ENCODE peak calls at places on chromosomes 1 and 21, in five cellular contexts. One of them, this sample, is unnamed.

GRCh38 chr21:28018741-28019669 is 973.7 kb downstream of the LTN1 start:
- DNase-seq in brain microvascular endothelial cell: no peak
- DNase-seq in neural progenitor cell: no peak
- DNase-seq in cardiac fibroblast: peak
- DNase-seq in cardiac muscle cell: peak
- DNase-seq in this sample: no peak

GRCh38 chr1:53401815-53402745 is 57.1 kb upstream of the DMRTB1 start:
- DNase-seq in cardiac muscle cell: no peak
- DNase-seq in cardiac fibroblast: no peak
- DNase-seq in neural progenitor cell: no peak
- DNase-seq in brain microvascular endothelial cell: no peak
- DNase-seq in this sample: no peak

GRCh38 chr1:228334954-228335353 is 71.7 kb downstream of the TRIM11 start:
- DNase-seq in brain microvascular endothelial cell: no peak
- DNase-seq in cardiac fibroblast: no peak
- DNase-seq in neural progenitor cell: no peak
- DNase-seq in cardiac muscle cell: no peak
- DNase-seq in this sample: no peak

GRCh38 chr1:221715321-221716169 is 26.3 kb downstream of the DUSP10 start:
- DNase-seq in brain microvascular endothelial cell: no peak
- DNase-seq in cardiac fibroblast: peak
- DNase-seq in neural progenitor cell: peak
- DNase-seq in cardiac muscle cell: no peak
- DNase-seq in this sample: no peak

GRCh38 chr1:102852583-102852982 is 255.7 kb downstream of the COL11A1 start:
- DNase-seq in cardiac muscle cell: peak
- DNase-seq in cardiac fibroblast: peak
- DNase-seq in neural progenitor cell: peak
- DNase-seq in brain microvascular endothelial cell: no peak
- DNase-seq in this sample: no peak

GRCh38 chr1:169572184-169572583 is 14.1 kb downstream of the F5 start:
- DNase-seq in neural progenitor cell: no peak
- DNase-seq in brain microvascular endothelial cell: no peak
- DNase-seq in cardiac fibroblast: no peak
- DNase-seq in cardiac muscle cell: peak
- DNase-seq in this sample: no peak

GRCh38 chr1:89908993-89909436 is 85.9 kb upstream of the ZNF326 start:
- DNase-seq in neural progenitor cell: no peak
- DNase-seq in cardiac fibroblast: peak
- DNase-seq in brain microvascular endothelial cell: peak
- DNase-seq in cardiac muscle cell: peak
- DNase-seq in this sample: no peak

GRCh38 chr1:225580180-225581099 is 72.5 kb downstream of the ENAH start:
- DNase-seq in cardiac muscle cell: no peak
- DNase-seq in cardiac fibroblast: no peak
- DNase-seq in brain microvascular endothelial cell: no peak
- DNase-seq in neural progenitor cell: no peak
- DNase-seq in this sample: no peak

GRCh38 chr1:203338335-203339036 is 12.4 kb downstream of the FMOD start:
- DNase-seq in neural progenitor cell: peak
- DNase-seq in brain microvascular endothelial cell: peak
- DNase-seq in cardiac fibroblast: peak
- DNase-seq in cardiac muscle cell: peak
- DNase-seq in this sample: peak

GRCh38 chr1:147771216-147772125 is 11.1 kb upstream of the GJA5 start:
- DNase-seq in cardiac muscle cell: peak
- DNase-seq in neural progenitor cell: no peak
- DNase-seq in brain microvascular endothelial cell: no peak
- DNase-seq in cardiac fibroblast: peak
- DNase-seq in this sample: no peak

GRCh38 chr1:234607091-234608025 is 2.6 kb downstream of the IRF2BP2 start:
- DNase-seq in cardiac fibroblast: peak
- DNase-seq in brain microvascular endothelial cell: no peak
- DNase-seq in cardiac muscle cell: peak
- DNase-seq in neural progenitor cell: peak
- DNase-seq in this sample: no peak

GRCh38 chr1:16006552-16007485 is 2.8 kb downstream of the SRARP start:
- DNase-seq in brain microvascular endothelial cell: no peak
- DNase-seq in neural progenitor cell: no peak
- DNase-seq in cardiac muscle cell: peak
- DNase-seq in cardiac fibroblast: peak
- DNase-seq in this sample: no peak

GRCh38 chr1:52366517-52366827 is 467 bp upstream of the CC2D1B start:
- DNase-seq in cardiac fibroblast: no peak
- DNase-seq in cardiac muscle cell: no peak
- DNase-seq in brain microvascular endothelial cell: no peak
- DNase-seq in neural progenitor cell: no peak
- DNase-seq in this sample: no peak

GRCh38 chr1:52364235-52364839 is 1.7 kb downstream of the CC2D1B start:
- DNase-seq in cardiac muscle cell: no peak
- DNase-seq in cardiac fibroblast: no peak
- DNase-seq in brain microvascular endothelial cell: no peak
- DNase-seq in neural progenitor cell: no peak
- DNase-seq in this sample: no peak

GRCh38 chr1:52367272-52367671 is 1.3 kb upstream of the CC2D1B start:
- DNase-seq in cardiac muscle cell: no peak
- DNase-seq in cardiac fibroblast: no peak
- DNase-seq in brain microvascular endothelial cell: no peak
- DNase-seq in neural progenitor cell: no peak
- DNase-seq in this sample: no peak

GRCh38 chr1:52365091-52365745 is 787 bp downstream of the CC2D1B start:
- DNase-seq in cardiac muscle cell: peak
- DNase-seq in neural progenitor cell: peak
- DNase-seq in brain microvascular endothelial cell: peak
- DNase-seq in cardiac fibroblast: peak
- DNase-seq in this sample: no peak

GRCh38 chr1:52365746-52366516 is at the start of gene CC2D1B:
- DNase-seq in neural progenitor cell: peak
- DNase-seq in brain microvascular endothelial cell: peak
- DNase-seq in cardiac muscle cell: peak
- DNase-seq in cardiac fibroblast: peak
- DNase-seq in this sample: peak
- TF ChIP-seq CTCF in neural progenitor cell: peak
- TF ChIP-seq CTCF in brain microvascular endothelial cell: no peak
- TF ChIP-seq CTCF in cardiac muscle cell: no peak
- TF ChIP-seq CTCF in cardiac fibroblast: no peak
- TF ChIP-seq CTCF in this sample: peak

GRCh38 chr21:17293194-17293593 is 219.6 kb upstream of the CXADR start:
- DNase-seq in cardiac fibroblast: no peak
- DNase-seq in neural progenitor cell: no peak
- DNase-seq in cardiac muscle cell: no peak
- DNase-seq in brain microvascular endothelial cell: no peak
- DNase-seq in this sample: no peak
- TF ChIP-seq CTCF in cardiac fibroblast: no peak
- TF ChIP-seq CTCF in neural progenitor cell: no peak
- TF ChIP-seq CTCF in cardiac muscle cell: no peak
- TF ChIP-seq CTCF in brain microvascular endothelial cell: no peak
- TF ChIP-seq CTCF in this sample: no peak

GRCh38 chr1:1300352-1300739 is 7.4 kb downstream of the ACAP3 start:
- DNase-seq in brain microvascular endothelial cell: no peak
- DNase-seq in neural progenitor cell: no peak
- DNase-seq in cardiac fibroblast: no peak
- DNase-seq in cardiac muscle cell: no peak
- DNase-seq in this sample: no peak
- TF ChIP-seq CTCF in brain microvascular endothelial cell: no peak
- TF ChIP-seq CTCF in neural progenitor cell: no peak
- TF ChIP-seq CTCF in cardiac fibroblast: no peak
- TF ChIP-seq CTCF in cardiac muscle cell: no peak
- TF ChIP-seq CTCF in this sample: no peak

DNA sequence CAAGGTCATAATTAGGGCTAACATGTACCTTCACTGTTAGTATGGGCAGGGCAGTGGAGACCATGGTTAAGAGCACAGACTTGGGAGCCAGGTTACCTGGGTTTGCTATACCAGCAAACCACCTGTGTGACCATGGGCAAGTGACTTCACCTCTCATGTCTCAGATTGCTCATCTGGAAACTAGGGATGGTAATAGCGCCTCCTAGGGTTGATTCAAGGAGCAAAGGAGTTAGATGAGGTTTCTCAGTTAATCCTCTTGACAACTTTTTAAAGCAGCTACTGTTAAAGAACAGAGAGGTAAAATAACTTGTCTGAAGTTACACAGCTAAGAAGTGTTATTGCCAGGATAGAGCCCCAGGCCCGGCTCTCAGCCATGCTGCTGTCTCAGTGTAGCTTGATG is 790 bp upstream of the MATN1 start:
- DNase-seq in neural progenitor cell: no peak
- DNase-seq in brain microvascular endothelial cell: no peak
- DNase-seq in cardiac muscle cell: no peak
- DNase-seq in cardiac fibroblast: no peak
- DNase-seq in this sample: no peak
- TF ChIP-seq CTCF in neural progenitor cell: peak
- TF ChIP-seq CTCF in brain microvascular endothelial cell: peak
- TF ChIP-seq CTCF in cardiac muscle cell: peak
- TF ChIP-seq CTCF in cardiac fibroblast: peak
- TF ChIP-seq CTCF in this sample: no peak

GRCh38 chr1:3404301-3404700 is 50.2 kb upstream of the ARHGEF16 start:
- DNase-seq in cardiac muscle cell: no peak
- DNase-seq in cardiac fibroblast: no peak
- DNase-seq in brain microvascular endothelial cell: no peak
- DNase-seq in neural progenitor cell: no peak
- DNase-seq in this sample: no peak

GRCh38 chr1:3403011-3403345 is 51.5 kb upstream of the ARHGEF16 start:
- DNase-seq in cardiac fibroblast: no peak
- DNase-seq in brain microvascular endothelial cell: no peak
- DNase-seq in cardiac muscle cell: no peak
- DNase-seq in neural progenitor cell: no peak
- DNase-seq in this sample: no peak

GRCh38 chr1:3402258-3403010 is 52.0 kb upstream of the ARHGEF16 start:
- DNase-seq in cardiac muscle cell: no peak
- DNase-seq in neural progenitor cell: no peak
- DNase-seq in cardiac fibroblast: no peak
- DNase-seq in brain microvascular endothelial cell: no peak
- DNase-seq in this sample: no peak

GRCh38 chr1:3404801-3405200 is 49.7 kb upstream of the ARHGEF16 start:
- DNase-seq in cardiac muscle cell: no peak
- DNase-seq in brain microvascular endothelial cell: no peak
- DNase-seq in cardiac fibroblast: no peak
- DNase-seq in neural progenitor cell: no peak
- DNase-seq in this sample: no peak

DNA sequence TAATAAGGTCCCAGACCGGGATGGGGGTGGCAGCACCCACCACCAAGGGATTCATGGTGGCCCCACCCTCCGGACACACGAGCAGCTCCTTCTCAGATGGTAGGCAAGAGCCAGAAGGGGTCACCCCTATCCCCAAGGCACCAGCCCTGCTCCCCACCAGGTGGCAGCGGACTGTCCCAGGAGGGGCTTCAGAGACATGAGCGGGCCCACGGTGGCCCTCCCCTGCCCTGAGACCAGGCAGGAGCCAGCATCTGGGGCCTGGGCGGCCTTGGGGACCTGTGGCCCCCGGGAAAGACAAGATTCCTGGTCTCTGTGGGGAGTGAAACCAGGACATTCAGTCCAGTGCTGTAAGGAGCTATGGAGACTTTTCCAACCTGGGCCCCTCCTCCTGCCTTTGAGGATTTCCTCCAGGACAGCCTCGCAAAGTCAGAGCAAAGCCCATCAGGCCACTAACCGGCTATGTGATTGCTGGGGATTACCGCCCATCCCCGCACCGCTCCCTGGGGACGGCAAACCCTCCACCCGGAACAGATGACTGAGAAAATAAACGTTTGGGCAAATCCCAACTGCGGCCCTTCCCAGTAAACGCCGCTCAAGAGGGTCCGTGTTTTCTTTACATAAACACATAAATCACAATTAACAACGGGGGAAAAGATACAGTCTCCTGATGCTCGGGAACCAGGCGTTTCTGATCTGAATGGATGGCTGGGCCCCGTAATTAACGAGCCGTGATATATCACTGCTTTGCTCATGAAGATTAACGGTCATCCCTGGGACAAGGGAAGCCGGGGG is 50.9 kb upstream of the ARHGEF16 start:
- DNase-seq in neural progenitor cell: peak
- DNase-seq in cardiac muscle cell: no peak
- DNase-seq in cardiac fibroblast: no peak
- DNase-seq in brain microvascular endothelial cell: no peak
- DNase-seq in this sample: no peak
- TF ChIP-seq CTCF in neural progenitor cell: peak
- TF ChIP-seq CTCF in cardiac muscle cell: peak
- TF ChIP-seq CTCF in cardiac fibroblast: peak
- TF ChIP-seq CTCF in brain microvascular endothelial cell: peak
- TF ChIP-seq CTCF in this sample: peak

DNA sequence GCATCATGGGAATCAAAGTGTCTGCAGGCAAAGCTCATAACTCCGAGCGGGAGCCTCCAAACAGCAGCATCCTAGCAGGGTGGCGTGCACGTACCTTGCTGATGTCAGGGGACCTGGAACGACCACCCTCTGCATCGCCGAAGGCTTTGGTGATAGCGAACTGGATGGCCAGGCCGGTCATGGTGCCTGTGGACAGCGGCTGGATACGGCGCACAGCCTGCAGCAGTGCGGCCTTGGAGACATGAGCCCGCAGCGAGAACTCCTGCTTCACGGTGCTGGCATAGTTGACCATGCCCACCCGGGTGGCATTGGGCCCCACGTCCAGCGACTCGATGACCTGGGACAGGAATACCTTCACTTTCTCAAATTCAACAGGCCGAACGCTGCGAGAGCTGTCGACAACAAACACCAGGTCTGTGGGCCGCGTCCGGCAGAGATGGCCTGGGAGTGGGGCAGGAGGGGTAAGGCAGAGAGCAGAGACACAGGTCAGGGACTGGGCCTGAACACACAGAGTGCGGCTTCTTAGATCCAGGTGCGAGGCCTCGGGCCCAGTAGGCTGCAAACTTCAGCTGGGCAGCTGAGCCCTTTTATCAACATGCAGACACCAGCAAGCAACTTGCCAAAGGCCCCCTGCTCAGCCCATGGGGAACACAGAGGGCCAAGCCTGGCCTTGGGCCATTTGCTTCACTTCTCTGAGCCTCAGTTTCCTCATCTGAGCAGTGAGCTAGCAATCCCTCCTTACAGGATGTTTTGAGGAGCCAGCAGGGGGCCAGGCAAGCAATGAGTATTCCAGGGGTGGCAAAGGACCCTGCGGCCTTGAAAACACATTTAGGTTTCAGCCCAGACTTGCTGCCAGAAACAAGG is 1.8 kb downstream of the MATN1 start:
- DNase-seq in cardiac muscle cell: no peak
- DNase-seq in neural progenitor cell: no peak
- DNase-seq in cardiac fibroblast: no peak
- DNase-seq in brain microvascular endothelial cell: no peak
- DNase-seq in this sample: no peak
- TF ChIP-seq CTCF in cardiac muscle cell: no peak
- TF ChIP-seq CTCF in neural progenitor cell: no peak
- TF ChIP-seq CTCF in cardiac fibroblast: no peak
- TF ChIP-seq CTCF in brain microvascular endothelial cell: peak
- TF ChIP-seq CTCF in this sample: no peak

DNA sequence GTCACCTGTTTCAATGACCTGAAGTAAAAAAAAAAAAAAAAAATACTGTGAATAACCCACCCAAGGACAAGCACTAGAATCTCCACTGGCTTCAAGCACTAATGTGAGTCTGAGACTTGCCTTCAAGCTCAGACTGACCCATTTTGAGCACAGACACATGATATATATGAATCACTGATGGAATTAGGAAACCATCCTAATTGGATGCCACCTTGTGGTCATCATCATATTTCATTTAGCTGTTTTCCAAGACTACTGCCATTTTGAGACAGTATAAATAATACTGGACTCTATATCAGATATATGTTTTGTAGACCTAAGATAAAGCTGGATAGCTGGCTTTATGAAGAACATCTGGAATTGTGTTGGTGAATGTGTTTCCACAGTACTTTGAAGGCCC is 1232.0 kb downstream of the KCNT2 start:
- DNase-seq in neural progenitor cell: no peak
- DNase-seq in cardiac fibroblast: no peak
- DNase-seq in cardiac muscle cell: no peak
- DNase-seq in brain microvascular endothelial cell: no peak
- DNase-seq in this sample: no peak
- TF ChIP-seq CTCF in neural progenitor cell: peak
- TF ChIP-seq CTCF in cardiac fibroblast: peak
- TF ChIP-seq CTCF in cardiac muscle cell: no peak
- TF ChIP-seq CTCF in brain microvascular endothelial cell: no peak
- TF ChIP-seq CTCF in this sample: no peak

This sample was measured in progenitor cell of endocrine pancreas.